ENCODE peak calls at places on chromosomes 1 and 21, in five cellular contexts. X is esophagus squamous epithelium, W is coronary artery, B is right lobe of liver, H is body of pancreas. T is an unnamed sample.

GRCh38 chr1:41474490-41475271 is 9.8 kb downstream of the EDN2 start:
- DNase-seq in X (no peak), W (no peak), B (no peak), H (peak), T (no peak)

GRCh38 chr1:209999005-209999404 is 61.0 kb downstream of the SYT14 start:
- DNase-seq in X (no peak), W (no peak), B (no peak), H (no peak), T (no peak)

GRCh38 chr1:28037946-28038345 is 50.5 kb downstream of the EYA3 start:
- DNase-seq in X (no peak), W (no peak), B (no peak), H (no peak), T (peak)

GRCh38 chr1:51693420-51694144 is 76.7 kb downstream of the OSBPL9 start:
- DNase-seq in X (no peak), W (no peak), B (no peak), H (no peak), T (no peak)

GRCh38 chr21:27566521-27566920 is 599.6 kb upstream of the ADAMTS5 start:
- DNase-seq in X (no peak), W (no peak), B (no peak), H (no peak), T (no peak)

GRCh38 chr1:224525411-224526040 is 90.6 kb upstream of the CNIH3 start:
- DNase-seq in X (no peak), W (no peak), B (no peak), H (no peak), T (no peak)

GRCh38 chr1:59718989-59719360 is 95.8 kb upstream of the HOOK1 start:
- DNase-seq in X (no peak), W (no peak), B (no peak), H (no peak), T (no peak)

GRCh38 chr1:176220100-176220689 is 13.1 kb upstream of the COP1 start:
- DNase-seq in X (no peak), W (no peak), B (no peak), H (no peak), T (no peak)

GRCh38 chr1:151211972-151212705 is 13.8 kb downstream of the PIP5K1A start:
- DNase-seq in X (no peak), W (no peak), B (no peak), H (no peak), T (no peak)

GRCh38 chr1:25675729-25676476 is 59.3 kb downstream of the MAN1C1 start:
- DNase-seq in X (no peak), W (no peak), B (no peak), H (no peak), T (no peak)

GRCh38 chr1:230465701-230466100 is 39.6 kb upstream of the PGBD5 start:
- DNase-seq in X (no peak), W (no peak), B (no peak), H (no peak), T (no peak)

GRCh38 chr21:28216976-28217523 is 775.6 kb downstream of the LTN1 start:
- DNase-seq in X (no peak), W (no peak), B (no peak), H (no peak), T (no peak)

GRCh38 chr1:41240806-41241747 is 1.0 kb downstream of the SCMH1 start:
- DNase-seq in X (no peak), W (peak), B (peak), H (peak), T (peak)

GRCh38 chr1:30123036-30123535 is 600.3 kb downstream of the MATN1 start:
- DNase-seq in X (no peak), W (no peak), B (no peak), H (no peak), T (no peak)

GRCh38 chr1:236576004-236576403 is 28.3 kb downstream of the HEATR1 start:
- DNase-seq in X (no peak), W (no peak), B (no peak), H (no peak), T (no peak)

GRCh38 chr1:169915150-169915549 is 21.5 kb upstream of the SCYL3 start:
- DNase-seq in X (no peak), W (no peak), B (no peak), H (no peak), T (no peak)

GRCh38 chr1:169918927-169919326 is 25.2 kb upstream of the SCYL3 start:
- DNase-seq in X (no peak), W (no peak), B (no peak), H (no peak), T (no peak)

GRCh38 chr1:169909499-169909898 is 15.8 kb upstream of the SCYL3 start:
- DNase-seq in X (no peak), W (no peak), B (no peak), H (no peak), T (no peak)

DNA sequence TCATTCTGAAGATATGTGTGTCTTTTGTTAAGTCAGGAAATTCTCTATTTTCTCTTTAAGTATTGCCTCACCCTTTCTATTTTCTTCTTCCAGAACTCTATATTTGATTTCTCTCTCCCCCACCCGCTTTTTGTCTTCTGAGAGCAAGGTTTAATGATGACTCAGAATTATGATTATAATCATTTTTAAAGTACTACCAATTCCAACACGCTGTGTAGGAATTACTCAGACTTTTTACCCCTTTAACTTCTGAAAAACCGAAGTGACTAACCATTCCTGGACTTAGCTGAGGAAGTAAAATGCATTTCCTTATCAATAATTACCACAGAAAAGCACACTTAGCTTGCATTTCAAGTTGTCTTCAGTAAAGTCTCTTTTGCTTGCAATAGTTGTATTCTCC is 20.8 kb upstream of the SCYL3 start:
- DNase-seq in X (no peak), W (no peak), B (no peak), H (no peak), T (no peak)
- H3K27ac ChIP-seq in X (no peak), W (no peak), B (no peak), H (no peak), T (no peak)

GRCh38 chr21:34609244-34609950 is 5.5 kb downstream of the RCAN1 start:
- DNase-seq in X (no peak), W (no peak), B (no peak), H (no peak), T (no peak)

GRCh38 chr21:34609951-34610549 is 4.9 kb downstream of the RCAN1 start:
- DNase-seq in X (no peak), W (no peak), B (no peak), H (no peak), T (no peak)

GRCh38 chr21:34612056-34612455 is 2.9 kb downstream of the RCAN1 start:
- DNase-seq in X (no peak), W (no peak), B (no peak), H (no peak), T (no peak)

GRCh38 chr21:34612557-34612956 is 2.4 kb downstream of the RCAN1 start:
- DNase-seq in X (no peak), W (no peak), B (peak), H (no peak), T (no peak)

GRCh38 chr21:34611528-34611927 is 3.4 kb downstream of the RCAN1 start:
- DNase-seq in X (no peak), W (no peak), B (no peak), H (no peak), T (no peak)
- TF ChIP-seq CTCF in X (no peak), W (no peak), B (no peak), H (no peak), T (no peak)

GRCh38 chr1:18949689-18950414 is 6.6 kb downstream of the IFFO2 start:
- DNase-seq in X (no peak), W (peak), B (no peak), H (no peak), T (peak)
- H3K27ac ChIP-seq in X (peak), W (peak), B (peak), H (peak), T (peak)

GRCh38 chr1:242623751-242624150 is 99.3 kb upstream of the PLD5 start:
- DNase-seq in X (no peak), W (no peak), B (no peak), H (no peak), T (no peak)

GRCh38 chr1:242623118-242623517 is 98.6 kb upstream of the PLD5 start:
- DNase-seq in X (no peak), W (no peak), B (no peak), H (no peak), T (no peak)
- TF ChIP-seq CTCF in X (no peak), W (no peak), B (no peak), H (no peak), T (no peak)

GRCh38 chr1:159980786-159981185 is 26.7 kb upstream of the SLAMF9 start:
- DNase-seq in X (no peak), W (peak), B (no peak), H (no peak), T (peak)

GRCh38 chr1:159978107-159978398 is 24.0 kb upstream of the SLAMF9 start:
- DNase-seq in X (no peak), W (no peak), B (no peak), H (no peak), T (peak)

GRCh38 chr1:159977364-159978106 is 23.5 kb upstream of the SLAMF9 start:
- DNase-seq in X (no peak), W (peak), B (no peak), H (no peak), T (peak)

GRCh38 chr1:159980076-159980475 is 26.0 kb upstream of the SLAMF9 start:
- DNase-seq in X (no peak), W (peak), B (no peak), H (no peak), T (peak)

DNA sequence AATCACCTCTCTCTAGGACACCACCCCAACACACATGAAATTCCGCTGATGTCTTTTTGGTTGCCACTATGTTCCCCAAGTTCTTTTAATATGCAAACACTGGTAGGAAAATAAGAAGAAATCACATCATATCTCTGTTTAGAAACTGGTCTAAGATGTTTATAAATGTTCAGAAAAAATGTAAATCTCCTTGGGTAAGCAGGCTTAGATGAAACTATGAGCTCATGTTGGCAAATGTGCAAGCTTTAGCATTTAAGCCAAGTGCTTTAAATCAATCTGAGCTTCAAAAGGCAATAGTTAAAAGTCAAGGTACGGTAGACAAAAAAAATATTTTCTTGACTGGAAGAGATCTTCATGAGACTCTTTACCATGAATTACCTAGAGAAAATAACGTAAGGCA is 25.2 kb upstream of the SLAMF9 start:
- DNase-seq in X (no peak), W (no peak), B (no peak), H (no peak), T (no peak)
- H3K27ac ChIP-seq in X (no peak), W (no peak), B (no peak), H (no peak), T (no peak)